ENCODE peak calls at places on chromosome 4, in four cellular contexts. One of them, this sample, is unnamed.

GRCh38 chr4:31366041-31366440 is 645.9 kb downstream of the PCDH7 start:
- DNase-seq in HepG2: no peak
- DNase-seq in H1: no peak
- DNase-seq in GM12878: no peak
- DNase-seq in this sample: no peak

GRCh38 chr4:139142980-139143379 is 34.0 kb downstream of the ELF2 start:
- DNase-seq in GM12878: no peak
- DNase-seq in HepG2: no peak
- DNase-seq in H1: no peak
- DNase-seq in this sample: no peak

GRCh38 chr4:169062861-169063197 is 52.8 kb upstream of the CBR4 start:
- DNase-seq in H1: no peak
- DNase-seq in GM12878: no peak
- DNase-seq in HepG2: peak; percentile 37
- DNase-seq in this sample: no peak

GRCh38 chr4:144666539-144667175 is 20.7 kb downstream of the HHIP start:
- DNase-seq in GM12878: no peak
- DNase-seq in H1: no peak
- DNase-seq in HepG2: no peak
- DNase-seq in this sample: no peak

GRCh38 chr4:99998062-99998880 is 48.2 kb upstream of the H2AZ1 start:
- DNase-seq in HepG2: peak; percentile 9
- DNase-seq in H1: no peak
- DNase-seq in GM12878: peak; percentile 2
- DNase-seq in this sample: peak; percentile 3

GRCh38 chr4:8649631-8650261 is 57.2 kb downstream of the CPZ start:
- DNase-seq in H1: peak; percentile 45
- DNase-seq in HepG2: no peak
- DNase-seq in GM12878: no peak
- DNase-seq in this sample: no peak

GRCh38 chr4:184503869-184504300 is 29.5 kb upstream of the IRF2 start:
- DNase-seq in GM12878: no peak
- DNase-seq in H1: no peak
- DNase-seq in HepG2: no peak
- DNase-seq in this sample: no peak

GRCh38 chr4:7622371-7622770 is 187.6 kb upstream of the PSAPL1 start:
- DNase-seq in GM12878: no peak
- DNase-seq in HepG2: no peak
- DNase-seq in H1: no peak
- DNase-seq in this sample: no peak

GRCh38 chr4:98586231-98586630 is 72.2 kb downstream of the TSPAN5 start:
- DNase-seq in HepG2: no peak
- DNase-seq in GM12878: no peak
- DNase-seq in H1: no peak
- DNase-seq in this sample: no peak

GRCh38 chr4:89001647-89002518 is 55.1 kb downstream of the FAM13A start:
- DNase-seq in H1: no peak
- DNase-seq in HepG2: no peak
- DNase-seq in GM12878: no peak
- DNase-seq in this sample: no peak

DNA sequence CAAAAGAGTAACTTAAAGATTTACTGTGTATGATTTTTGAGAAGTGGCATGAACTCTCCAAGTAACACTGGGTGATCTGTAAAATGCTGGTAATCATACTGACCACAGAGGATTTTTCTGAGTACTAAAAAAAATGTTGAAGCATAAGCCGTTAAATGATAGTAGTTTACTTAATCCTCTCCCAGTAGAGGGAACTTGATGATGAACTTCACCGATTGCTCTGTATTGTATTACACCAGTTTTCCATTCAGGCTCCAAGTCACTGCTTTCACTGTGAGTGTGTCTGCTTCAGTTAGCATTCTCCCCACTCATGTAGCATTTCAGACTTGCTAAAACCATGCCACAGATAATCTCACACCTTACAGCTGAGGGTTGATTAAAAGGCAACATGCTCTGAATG is 294.1 kb downstream of the GBA3 start:
- DNase-seq in H1: no peak
- DNase-seq in HepG2: no peak
- DNase-seq in GM12878: no peak
- DNase-seq in this sample: no peak
- TF ChIP-seq YY1 in H1: no peak
- TF ChIP-seq YY1 in HepG2: no peak
- TF ChIP-seq YY1 in GM12878: no peak
- TF ChIP-seq YY1 in this sample: no peak

DNA sequence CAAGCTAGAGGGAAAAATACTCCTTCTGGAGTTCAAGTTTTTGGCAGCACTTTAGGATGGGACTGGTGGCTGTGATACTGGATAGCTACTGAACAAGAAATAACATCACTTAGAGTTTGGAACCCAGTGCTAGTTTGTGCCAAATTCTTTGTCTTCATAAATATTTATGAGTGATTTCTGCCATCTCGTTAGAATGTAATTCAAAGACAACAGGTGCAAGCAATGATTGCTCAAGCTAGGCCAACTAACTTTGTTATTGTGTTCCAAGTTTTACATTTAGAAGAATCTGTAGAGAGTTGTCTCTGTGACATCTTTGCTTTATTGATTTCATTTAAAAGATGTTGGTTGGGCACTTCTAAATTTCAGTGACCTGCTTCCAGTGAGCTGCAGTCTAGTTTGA is 417.9 kb downstream of the FAT4 start:
- DNase-seq in HepG2: no peak
- DNase-seq in H1: no peak
- DNase-seq in GM12878: no peak
- DNase-seq in this sample: no peak
- TF ChIP-seq SUZ12 in HepG2: no peak
- TF ChIP-seq SUZ12 in H1: no peak
- TF ChIP-seq SUZ12 in GM12878: no peak
- TF ChIP-seq SUZ12 in this sample: no peak

DNA sequence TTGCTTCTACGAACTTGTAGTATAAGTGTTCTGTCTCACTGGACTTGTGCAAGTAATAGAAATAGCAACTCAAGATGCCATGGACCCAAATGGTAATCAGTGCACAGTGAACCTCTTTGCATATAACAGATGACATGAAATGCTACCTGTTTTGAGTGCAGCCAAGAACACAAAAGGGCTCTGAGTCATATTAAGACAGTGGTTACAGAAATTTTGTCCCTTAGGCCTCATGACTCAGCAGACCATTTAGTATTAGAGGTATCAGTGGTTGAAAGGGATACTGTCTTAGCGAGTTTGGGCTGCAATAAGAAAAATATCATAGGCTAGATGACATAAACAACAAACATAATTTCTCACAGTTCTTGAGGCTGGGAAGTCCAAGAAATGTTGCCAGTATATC is 502.9 kb upstream of the PCDH10 start:
- DNase-seq in HepG2: no peak
- DNase-seq in H1: no peak
- DNase-seq in GM12878: peak; percentile 44
- DNase-seq in this sample: no peak
- TF ChIP-seq YY1 in HepG2: no peak
- TF ChIP-seq YY1 in H1: no peak
- TF ChIP-seq YY1 in GM12878: no peak
- TF ChIP-seq YY1 in this sample: no peak

DNA sequence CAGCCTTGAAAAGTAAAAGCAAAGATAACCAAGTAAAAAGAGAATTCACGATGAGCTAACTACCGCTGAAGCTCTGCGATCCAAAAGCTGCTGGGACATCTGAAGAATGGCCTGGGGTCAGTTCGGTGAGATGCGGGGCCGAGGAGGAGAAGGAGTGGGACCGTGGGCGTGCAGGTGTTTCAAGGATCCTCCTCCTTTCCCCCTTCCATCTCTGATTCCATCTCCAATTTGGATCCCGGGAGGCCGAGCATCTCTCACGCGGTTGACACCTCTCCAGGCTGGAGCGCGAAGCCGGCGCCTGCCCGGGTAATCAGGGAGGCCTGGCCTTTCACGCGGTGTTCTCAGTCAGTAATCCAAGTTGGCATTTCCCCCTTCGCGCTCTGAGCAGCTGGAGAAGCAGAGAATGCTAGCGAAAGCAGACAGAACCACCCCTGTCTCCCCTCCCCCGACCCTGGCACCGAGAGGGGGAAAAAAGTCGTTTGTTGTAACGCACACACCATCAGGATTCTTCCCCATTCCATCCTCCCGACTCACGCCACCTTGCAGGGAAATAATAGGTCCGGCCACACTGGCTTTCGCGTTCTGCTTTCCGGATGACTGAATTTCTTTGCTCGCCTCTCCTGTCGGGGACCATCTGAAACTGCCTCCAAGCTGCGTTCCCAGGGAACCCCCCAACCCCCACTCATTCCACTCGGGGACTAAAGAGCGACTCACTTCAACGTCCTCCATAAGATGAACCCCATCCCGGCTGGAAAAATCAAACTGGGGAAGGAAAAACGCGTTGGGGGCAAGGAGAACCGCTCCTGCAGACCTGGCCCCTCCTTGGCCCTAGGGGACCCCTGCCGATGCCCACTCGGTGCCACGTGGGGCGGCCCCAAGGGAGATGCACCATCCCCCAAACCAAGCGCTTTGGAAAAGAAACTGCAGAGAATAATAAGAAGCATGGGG is 6.5 kb downstream of the NEUROG2 start:
- DNase-seq in HepG2: no peak
- DNase-seq in GM12878: no peak
- DNase-seq in H1: peak; percentile 66
- DNase-seq in this sample: no peak
- TF ChIP-seq SUZ12 in HepG2: no peak
- TF ChIP-seq SUZ12 in GM12878: no peak
- TF ChIP-seq SUZ12 in H1: peak; percentile 89
- TF ChIP-seq SUZ12 in this sample: peak; percentile 47

GRCh38 chr4:181688886-181689285 is 554.3 kb upstream of the TENM3 start:
- DNase-seq in GM12878: no peak
- DNase-seq in H1: no peak
- DNase-seq in HepG2: no peak
- DNase-seq in this sample: no peak
- TF ChIP-seq YY1 in GM12878: no peak
- TF ChIP-seq YY1 in H1: no peak
- TF ChIP-seq YY1 in HepG2: no peak
- TF ChIP-seq YY1 in this sample: no peak

GRCh38 chr4:129623233-129623632 is 527.3 kb downstream of the C4orf33 start:
- DNase-seq in H1: no peak
- DNase-seq in GM12878: no peak
- DNase-seq in HepG2: no peak
- DNase-seq in this sample: no peak
- TF ChIP-seq SUZ12 in H1: no peak
- TF ChIP-seq SUZ12 in GM12878: no peak
- TF ChIP-seq SUZ12 in HepG2: no peak
- TF ChIP-seq SUZ12 in this sample: no peak

This sample was measured in NT2/D1.